ENCODE peak calls at places on chromosome 6, in four cellular contexts. C is GM13977; Y is HCT116; H is CD8-positive, alpha-beta T cell. Q is an unnamed sample.

GRCh38 chr6:111553580-111553979 is 52.1 kb downstream of the TRAF3IP2 start:
- DNase-seq in C (no peak), Y (no peak), H (no peak), Q (no peak)

GRCh38 chr6:137033828-137034227 is 10.9 kb downstream of the IL20RA start:
- DNase-seq in C (peak), Y (no peak), H (peak), Q (no peak)

GRCh38 chr6:169227116-169227515 is 26.5 kb downstream of the THBS2 start:
- DNase-seq in C (no peak), Y (no peak), H (no peak), Q (no peak)

GRCh38 chr6:26163733-26164505 is 76.7 kb downstream of the HFE start:
- DNase-seq in C (no peak), Y (no peak), H (no peak), Q (no peak)

GRCh38 chr6:72651191-72651590 is 29.3 kb downstream of the KCNQ5 start:
- DNase-seq in C (no peak), Y (no peak), H (no peak), Q (no peak)

GRCh38 chr6:7568021-7568420 is 22.0 kb upstream of the SNRNP48 start:
- DNase-seq in C (no peak), Y (no peak), H (no peak), Q (no peak)

GRCh38 chr6:52998603-52999002 is 3.5 kb upstream of the GSTA4 start:
- DNase-seq in C (no peak), Y (no peak), H (no peak), Q (no peak)

GRCh38 chr6:112735129-112735528 is 388.0 kb downstream of the RFPL4B start:
- DNase-seq in C (no peak), Y (no peak), H (no peak), Q (no peak)

GRCh38 chr6:70164556-70164955 is 138.3 kb downstream of the COL9A1 start:
- DNase-seq in C (no peak), Y (no peak), H (no peak), Q (no peak)

GRCh38 chr6:17959317-17959716 is 28.1 kb downstream of the KIF13A start:
- DNase-seq in C (no peak), Y (no peak), H (no peak), Q (no peak)

GRCh38 chr6:163335671-163336545 is 78.6 kb upstream of the QKI start:
- DNase-seq in C (no peak), Y (no peak), H (no peak), Q (no peak)

GRCh38 chr6:127129281-127129680 is 10.8 kb downstream of the RSPO3 start:
- DNase-seq in C (no peak), Y (no peak), H (no peak), Q (no peak)

GRCh38 chr6:30600576-30600975 is 16.5 kb downstream of the PPP1R10 start:
- DNase-seq in C (no peak), Y (no peak), H (no peak), Q (no peak)

GRCh38 chr6:148526145-148526544 is 183.5 kb downstream of the SASH1 start:
- DNase-seq in C (no peak), Y (no peak), H (no peak), Q (no peak)

GRCh38 chr6:32803416-32803815 is 13.4 kb downstream of the HLA-DOB start:
- DNase-seq in C (no peak), Y (no peak), H (no peak), Q (no peak)

GRCh38 chr6:42394881-42395620 is 56.7 kb downstream of the TRERF1 start:
- DNase-seq in C (no peak), Y (no peak), H (no peak), Q (no peak)

GRCh38 chr6:168302534-168302933 is 17.0 kb downstream of the DACT2 start:
- DNase-seq in C (no peak), Y (no peak), H (no peak), Q (no peak)

GRCh38 chr6:143878272-143878760 is 14.0 kb downstream of the ZC2HC1B start:
- DNase-seq in C (no peak), Y (no peak), H (no peak), Q (no peak)
- TF ChIP-seq CTCF in C (no peak), Y (no peak), H (no peak), Q (no peak)

DNA sequence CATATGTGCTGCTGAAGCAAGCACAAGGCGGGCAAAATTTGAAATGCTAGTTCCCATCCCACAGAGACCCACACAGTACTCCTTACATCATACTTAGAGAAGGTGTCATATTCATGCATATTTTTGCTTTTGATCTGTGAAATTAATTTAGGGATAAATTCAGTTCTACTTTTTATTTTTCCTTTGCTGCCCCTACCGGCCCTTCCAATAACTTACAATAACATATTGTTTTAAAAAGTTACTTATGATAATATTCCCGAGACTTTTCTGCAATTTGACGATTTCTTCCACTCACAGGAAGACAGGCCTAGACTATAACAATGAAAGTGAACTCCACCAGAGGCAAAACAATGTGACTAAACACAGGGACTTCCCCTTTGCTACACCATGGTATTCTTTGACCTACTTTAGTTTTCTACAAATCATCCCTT is 35.0 kb downstream of the SESN1 start:
- DNase-seq in C (peak), Y (no peak), H (no peak), Q (no peak)
- TF ChIP-seq CTCF in C (no peak), Y (no peak), H (no peak), Q (no peak)

DNA sequence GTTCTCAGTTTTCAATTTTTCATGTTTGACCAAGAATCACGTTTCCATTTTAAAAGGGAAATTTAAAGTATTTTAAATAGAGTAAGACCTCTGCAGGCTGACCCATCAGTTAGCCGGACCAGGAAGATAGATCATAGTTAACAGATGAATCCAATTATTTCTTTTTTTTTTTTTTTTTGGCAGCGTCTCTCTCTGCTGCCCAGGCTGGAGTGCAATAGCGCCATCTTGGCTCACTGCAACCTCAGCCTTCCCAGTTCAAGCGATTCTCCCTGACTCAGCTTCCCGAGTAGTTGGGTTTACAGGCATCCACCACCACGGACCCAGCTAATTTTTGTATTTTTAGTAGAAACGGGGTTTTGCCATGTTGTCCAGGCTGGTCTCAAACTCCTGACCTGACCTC is 256.7 kb upstream of the CNR1 start:
- DNase-seq in C (no peak), Y (no peak), H (no peak), Q (no peak)
- TF ChIP-seq CTCF in C (no peak), Y (peak), H (no peak), Q (no peak)

DNA sequence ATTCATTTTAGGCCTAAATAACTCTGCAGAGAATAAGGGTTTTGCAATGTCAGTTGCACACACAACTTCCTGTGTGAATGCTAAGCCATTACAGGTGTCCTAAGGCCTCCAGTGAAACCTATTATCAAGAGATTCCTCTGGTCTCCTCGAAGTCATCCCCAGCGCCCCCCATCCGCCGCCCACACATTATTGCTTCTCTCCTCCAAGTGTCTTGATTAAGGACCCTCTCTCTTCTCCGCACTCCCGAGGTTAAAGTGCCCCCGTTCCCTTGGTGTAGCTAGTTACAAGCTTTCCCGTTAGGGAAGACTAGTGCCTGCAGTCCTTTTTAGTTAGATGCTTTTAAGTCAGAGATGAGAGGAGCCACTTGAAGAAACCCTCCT is 1.2 kb downstream of the HIVEP2 start:
- DNase-seq in C (no peak), Y (no peak), H (no peak), Q (no peak)
- TF ChIP-seq CTCF in C (no peak), Y (no peak), H (no peak), Q (no peak)

GRCh38 chr6:144095134-144096002 is at the start of gene SF3B5:
- DNase-seq in C (peak), Y (peak), H (peak), Q (peak)
- TF ChIP-seq CTCF in C (no peak), Y (no peak), H (no peak), Q (no peak)

GRCh38 chr6:3671382-3671781 is 80.1 kb downstream of the PXDC1 start:
- DNase-seq in C (no peak), Y (no peak), H (no peak), Q (no peak)
- TF ChIP-seq CTCF in C (no peak), Y (no peak), H (no peak), Q (no peak)

Q was measured in neural crest cell.